ENCODE peak calls at places on chromosomes 5 and 9, in nine cellular contexts. S is MM.1S, K is OCI-LY7, X is neuronal stem cell, M is heart left ventricle, Q is PC-9, B is aorta, H is pancreas, T is lung. N is an unnamed sample. For H3K4me1, the result is how much of the 10 kb centered on the place peaks cover.

GRCh38 chr9:135060461-135061116 is 26.9 kb upstream of the OLFM1 start:
- DNase-seq in S (no peak), K (no peak), X (no peak), M (no peak), Q (no peak), B (peak), H (no peak), T (no peak), N (no peak)

GRCh38 chr5:149257875-149258705 is 13.6 kb upstream of the AFAP1L1 start:
- DNase-seq in S (no peak), K (no peak), X (no peak), M (no peak), Q (no peak), B (no peak), H (no peak), T (no peak), N (no peak)

GRCh38 chr9:87040410-87041009 is 93.2 kb upstream of the GAS1 start:
- DNase-seq in S (no peak), K (no peak), X (no peak), M (no peak), Q (no peak), B (no peak), H (no peak), T (no peak), N (no peak)

GRCh38 chr5:56729488-56729887 is 85.9 kb upstream of the MAP3K1 start:
- DNase-seq in S (no peak), K (peak), X (no peak), M (no peak), Q (no peak), B (no peak), H (no peak), T (no peak), N (no peak)

GRCh38 chr5:176413255-176413565 is 3.1 kb downstream of the CLTB start:
- DNase-seq in S (no peak), K (no peak), X (no peak), M (no peak), Q (peak), B (peak), H (no peak), T (no peak), N (no peak)

GRCh38 chr9:123689701-123690428 is 240.1 kb downstream of the DENND1A start:
- DNase-seq in S (no peak), K (no peak), X (no peak), M (no peak), Q (no peak), B (no peak), H (no peak), T (no peak), N (no peak)

GRCh38 chr9:90175257-90175656 is 467.4 kb downstream of the DIRAS2 start:
- DNase-seq in S (no peak), K (no peak), X (no peak), M (no peak), Q (no peak), B (no peak), H (no peak), T (no peak), N (no peak)

GRCh38 chr9:114621561-114621960 is 10.5 kb downstream of the TMEM268 start:
- DNase-seq in S (no peak), K (no peak), X (no peak), M (no peak), Q (no peak), B (no peak), H (no peak), T (no peak), N (no peak)

GRCh38 chr9:93124793-93125192 is 9.3 kb downstream of the NINJ1 start:
- DNase-seq in S (no peak), K (no peak), X (no peak), M (no peak), Q (no peak), B (peak), H (peak), T (no peak), N (no peak)

GRCh38 chr5:36710039-36710438 is 103.6 kb downstream of the SLC1A3 start:
- DNase-seq in S (no peak), K (no peak), X (no peak), M (no peak), Q (no peak), B (no peak), H (no peak), T (no peak), N (no peak)

GRCh38 chr9:76916231-76916630 is 10.3 kb upstream of the PRUNE2 start:
- DNase-seq in S (no peak), K (no peak), X (no peak), M (no peak), Q (peak), B (no peak), H (no peak), T (no peak), N (no peak)
- H3K4me3 ChIP-seq in S (no peak), K (no peak), X (no peak), M (no peak), Q (no peak), B (no peak), H (no peak), T (no peak), N (no peak)

GRCh38 chr9:23721466-23721865 is 104.6 kb downstream of the ELAVL2 start:
- DNase-seq in S (no peak), K (no peak), X (no peak), M (no peak), Q (no peak), B (no peak), H (no peak), T (no peak), N (no peak)

GRCh38 chr9:23725279-23725946 is 100.6 kb downstream of the ELAVL2 start:
- DNase-seq in S (no peak), K (no peak), X (no peak), M (no peak), Q (no peak), B (no peak), H (no peak), T (no peak), N (no peak)

GRCh38 chr9:23728736-23729135 is 97.3 kb downstream of the ELAVL2 start:
- DNase-seq in S (no peak), K (no peak), X (no peak), M (no peak), Q (no peak), B (no peak), H (no peak), T (no peak), N (no peak)

DNA sequence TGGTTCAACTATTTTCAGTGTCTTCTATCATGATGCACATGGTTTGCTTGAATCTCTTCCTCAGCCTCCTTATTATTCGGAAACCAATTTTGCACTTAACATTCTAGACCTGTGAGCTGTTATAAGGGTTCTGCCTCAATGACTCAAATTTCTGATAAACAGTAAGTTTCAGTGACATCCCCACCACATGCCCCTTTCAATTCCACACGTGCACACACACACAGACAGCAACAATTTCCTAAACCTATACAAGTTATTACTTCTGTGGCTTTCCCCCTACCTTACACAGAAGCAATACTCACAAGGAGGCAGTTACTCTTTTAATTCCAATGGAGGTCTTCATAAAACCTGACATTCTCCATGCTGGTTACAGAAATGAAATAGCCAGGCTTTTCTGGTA is 102.4 kb downstream of the ELAVL2 start:
- DNase-seq in S (no peak), K (no peak), X (no peak), M (no peak), Q (no peak), B (no peak), H (no peak), T (no peak), N (no peak)
- H3K4me1 ChIP-seq in S (under half), K (under half), X (under half), M (under half), Q (under half), B (under half), H (under half), T (under half), N (under half)

DNA sequence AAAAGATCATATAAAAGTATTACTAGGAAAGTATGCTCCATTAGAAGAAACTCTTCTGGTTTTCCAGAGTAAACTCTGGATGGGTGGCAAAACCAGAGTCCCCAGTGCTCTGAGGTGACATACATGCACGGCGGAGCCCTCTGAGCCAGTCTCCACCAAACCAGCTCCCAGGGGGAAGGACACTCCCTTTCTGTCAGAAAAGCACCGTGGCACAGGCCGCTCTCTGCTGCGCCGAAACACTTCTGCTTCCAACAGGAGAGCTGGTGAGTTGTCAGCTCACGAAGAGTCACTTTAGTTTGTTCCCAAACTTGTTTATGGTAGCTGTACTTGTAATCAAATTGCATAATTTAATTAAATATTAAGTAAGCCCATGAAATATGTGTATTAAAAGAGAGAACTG is 184.6 kb downstream of the CDK5RAP2 start:
- DNase-seq in S (no peak), K (no peak), X (no peak), M (no peak), Q (no peak), B (no peak), H (no peak), T (no peak), N (no peak)
- H3K27ac ChIP-seq in S (no peak), K (no peak), X (no peak), M (no peak), Q (peak), B (no peak), H (no peak), T (no peak), N (no peak)

DNA sequence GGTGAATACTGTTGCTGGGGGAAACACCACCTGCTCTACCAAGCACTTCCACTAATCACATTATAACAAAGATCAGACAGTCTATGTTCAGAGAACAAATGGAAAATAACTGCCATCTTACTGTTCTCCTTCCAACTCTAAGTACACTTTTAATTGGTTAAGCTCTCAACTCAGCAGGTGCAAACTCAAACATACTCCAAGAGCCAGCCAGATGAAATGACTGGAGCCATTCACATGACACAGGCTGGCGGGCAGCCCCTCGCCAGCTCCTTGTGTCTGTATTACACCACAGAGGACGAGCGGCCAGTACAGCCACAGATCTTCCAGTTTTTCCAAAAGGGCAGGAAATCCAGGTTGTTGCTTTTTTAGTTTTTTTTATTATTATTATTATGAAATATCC is 16.1 kb downstream of the LIFR start:
- DNase-seq in S (no peak), K (no peak), X (no peak), M (peak), Q (no peak), B (peak), H (peak), T (peak), N (no peak)
- H3K4me3 ChIP-seq in S (no peak), K (no peak), X (no peak), M (no peak), Q (no peak), B (no peak), H (no peak), T (no peak), N (no peak)

GRCh38 chr5:124701873-124702272 is 44.6 kb downstream of the ZNF608 start:
- DNase-seq in S (no peak), K (peak), X (no peak), M (no peak), Q (no peak), B (no peak), H (no peak), T (no peak), N (no peak)
- H3K4me1 ChIP-seq in S (under half), K (half or more), X (under half), M (under half), Q (under half), B (under half), H (under half), T (under half), N (under half)

GRCh38 chr5:157540707-157541451 is 34.7 kb downstream of the ADAM19 start:
- DNase-seq in S (peak), K (peak), X (no peak), M (peak), Q (no peak), B (peak), H (no peak), T (peak), N (peak)

GRCh38 chr5:157539623-157540022 is 36.0 kb downstream of the ADAM19 start:
- DNase-seq in S (no peak), K (no peak), X (no peak), M (no peak), Q (no peak), B (no peak), H (no peak), T (no peak), N (no peak)

GRCh38 chr5:157540124-157540523 is 35.5 kb downstream of the ADAM19 start:
- DNase-seq in S (no peak), K (peak), X (no peak), M (no peak), Q (no peak), B (no peak), H (no peak), T (no peak), N (no peak)

GRCh38 chr5:157542282-157542966 is 33.2 kb downstream of the ADAM19 start:
- DNase-seq in S (no peak), K (no peak), X (no peak), M (no peak), Q (no peak), B (no peak), H (no peak), T (no peak), N (no peak)

GRCh38 chr5:157541452-157542118 is 34.0 kb downstream of the ADAM19 start:
- DNase-seq in S (no peak), K (peak), X (no peak), M (no peak), Q (no peak), B (no peak), H (no peak), T (no peak), N (peak)
- H3K27ac ChIP-seq in S (peak), K (peak), X (peak), M (peak), Q (no peak), B (peak), H (no peak), T (peak), N (peak)

DNA sequence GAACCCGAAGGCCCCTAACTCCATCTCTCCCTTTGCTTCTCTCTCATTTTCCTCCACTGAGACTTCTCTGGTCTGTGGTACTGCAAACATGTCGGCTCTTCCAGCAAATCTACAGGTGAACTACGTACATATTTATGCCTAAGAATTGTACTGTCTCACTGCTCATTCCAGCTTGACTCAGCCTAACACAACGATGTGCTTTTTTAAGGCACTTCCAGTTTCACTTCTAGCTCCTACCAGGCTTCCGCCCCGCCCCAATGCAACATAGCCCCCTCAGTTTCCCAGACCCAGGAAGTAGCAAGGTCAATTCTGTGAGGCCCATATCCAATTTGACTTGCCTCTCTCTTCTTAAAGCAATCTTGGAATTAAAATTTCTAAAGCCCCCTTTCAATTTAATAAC is 70.8 kb upstream of the RNF38 start:
- DNase-seq in S (peak), K (peak), X (no peak), M (peak), Q (no peak), B (no peak), H (peak), T (peak), N (peak)
- H3K4me3 ChIP-seq in S (peak), K (peak), X (no peak), M (peak), Q (peak), B (no peak), H (no peak), T (no peak), N (peak)

GRCh38 chr9:127904888-127905728 is 5.7 kb upstream of the ST6GALNAC6 start:
- DNase-seq in S (no peak), K (peak), X (no peak), M (no peak), Q (no peak), B (no peak), H (no peak), T (no peak), N (peak)
- H3K4me1 ChIP-seq in S (under half), K (half or more), X (under half), M (under half), Q (under half), B (under half), H (under half), T (under half), N (half or more)

GRCh38 chr5:79932510-79933504 is 58.3 kb downstream of the MTX3 start:
- DNase-seq in S (no peak), K (no peak), X (no peak), M (peak), Q (no peak), B (no peak), H (no peak), T (no peak), N (no peak)

GRCh38 chr5:79935992-79936643 is 54.9 kb downstream of the MTX3 start:
- DNase-seq in S (no peak), K (no peak), X (no peak), M (peak), Q (no peak), B (no peak), H (no peak), T (no peak), N (no peak)

GRCh38 chr5:79936644-79937216 is 54.3 kb downstream of the MTX3 start:
- DNase-seq in S (no peak), K (no peak), X (no peak), M (no peak), Q (no peak), B (no peak), H (no peak), T (no peak), N (no peak)

GRCh38 chr5:79934681-79935080 is 56.4 kb downstream of the MTX3 start:
- DNase-seq in S (no peak), K (no peak), X (no peak), M (no peak), Q (no peak), B (no peak), H (no peak), T (no peak), N (no peak)

DNA sequence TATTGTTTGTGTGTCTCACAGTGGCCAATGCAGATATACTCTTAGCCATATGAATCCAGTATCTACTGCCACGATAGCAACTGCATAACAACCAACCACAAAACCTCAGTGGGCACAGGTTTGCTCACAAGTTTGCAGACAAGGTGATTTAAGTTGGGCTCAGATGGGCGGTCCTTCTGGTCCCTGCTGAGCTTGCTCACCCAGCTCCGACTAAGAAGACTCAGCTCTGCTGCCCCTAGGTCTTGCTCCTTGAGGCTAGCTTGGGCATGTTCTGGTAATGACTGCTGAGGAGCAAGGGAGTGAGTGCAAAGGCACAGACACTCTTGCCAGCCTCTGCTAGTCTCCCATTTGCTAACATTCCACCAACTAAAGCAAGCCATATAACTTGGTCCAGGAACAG is 52.6 kb downstream of the MTX3 start:
- DNase-seq in S (peak), K (no peak), X (no peak), M (no peak), Q (no peak), B (no peak), H (no peak), T (no peak), N (no peak)
- H3K27ac ChIP-seq in S (peak), K (no peak), X (no peak), M (no peak), Q (no peak), B (no peak), H (no peak), T (no peak), N (no peak)

DNA sequence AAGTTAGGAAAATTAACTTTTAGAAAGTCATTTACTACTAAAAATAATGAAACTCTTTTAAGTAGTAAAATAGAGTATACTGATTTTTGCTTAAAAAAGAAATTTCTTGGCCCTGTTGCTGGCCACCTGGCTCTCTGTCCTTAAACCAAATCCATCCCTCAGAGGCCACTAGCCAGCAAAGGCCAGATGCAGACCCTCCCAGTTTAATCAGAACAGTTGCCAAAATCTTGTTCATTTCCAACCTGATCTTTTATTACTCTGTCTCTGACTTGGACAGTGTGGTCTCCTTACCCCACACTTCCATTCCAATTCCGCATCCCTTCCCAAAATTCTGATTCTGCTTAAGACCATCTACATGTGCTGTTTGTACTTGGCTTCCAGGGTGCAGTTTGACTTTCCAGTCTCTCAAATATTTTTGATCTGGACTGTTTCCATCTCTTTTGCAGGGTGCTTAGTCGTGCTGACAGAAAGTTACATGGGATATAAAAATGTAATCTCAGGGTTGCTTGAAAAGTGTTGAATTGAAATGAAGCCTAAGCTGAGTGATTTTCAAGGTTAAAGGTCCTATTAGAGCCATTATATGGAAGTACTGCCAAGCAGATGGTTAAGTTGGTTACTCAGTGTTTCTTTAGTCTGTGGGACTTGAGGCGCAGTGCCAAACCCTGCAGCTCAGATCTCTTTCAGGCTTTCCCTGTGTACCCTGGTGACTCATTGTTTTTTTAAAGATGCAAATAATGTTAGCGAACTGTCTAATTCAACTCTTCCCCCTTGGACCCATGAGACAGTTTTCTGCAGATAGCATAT is 18.4 kb upstream of the DCP2 start:
- DNase-seq in S (no peak), K (no peak), X (no peak), M (peak), Q (peak), B (peak), H (peak), T (peak), N (no peak)
- H3K4me3 ChIP-seq in S (no peak), K (no peak), X (no peak), M (no peak), Q (no peak), B (no peak), H (no peak), T (no peak), N (no peak)

N was measured in CD4-positive, alpha-beta memory T cell.